ENCODE peak calls at places on chromosomes 16 and 17, in eight cellular contexts. T, C, N, M, G, B, Z and Q are unnamed samples.

GRCh38 chr16:12612598-12613101 is 191.0 kb downstream of the CPPED1 start:
- DNase-seq in B (no peak), C (no peak), Z (no peak), N (no peak), M (no peak), G (no peak), T (no peak), Q (no peak)

GRCh38 chr17:79742951-79743476 is 12.3 kb downstream of the ENPP7 start:
- DNase-seq in T (no peak), M (no peak), B (no peak), N (no peak), G (no peak), Z (no peak), C (no peak), Q (no peak)

GRCh38 chr17:12571606-12572005 is 94.1 kb upstream of the MYOCD start:
- DNase-seq in N (no peak), M (no peak), T (no peak), G (no peak), B (no peak), Z (no peak), C (no peak), Q (no peak)

GRCh38 chr16:16131204-16131603 is 92.1 kb downstream of the ABCC6 start:
- DNase-seq in B (no peak), M (no peak), C (no peak), N (no peak), T (no peak), Z (no peak), G (no peak), Q (no peak)

GRCh38 chr17:74749262-74750038 is 1.0 kb downstream of the NHERF1 start:
- DNase-seq in T (no peak), C (no peak), Z (peak; percentile 69), M (no peak), N (no peak), G (no peak), B (no peak), Q (no peak)

GRCh38 chr16:17962726-17963125 is 373.8 kb downstream of the NPIPA8 start:
- DNase-seq in B (no peak), M (no peak), G (no peak), Z (no peak), C (no peak), T (no peak), N (no peak), Q (no peak)

GRCh38 chr17:5396612-5397011 is 22.9 kb downstream of the NUP88 start:
- DNase-seq in N (no peak), B (no peak), T (no peak), M (no peak), C (no peak), Z (no peak), G (no peak), Q (no peak)

GRCh38 chr16:56708821-56709685 is 20.9 kb upstream of the NUP93 start:
- DNase-seq in Z (no peak), T (no peak), N (no peak), M (no peak), C (no peak), B (no peak), G (no peak), Q (no peak)

GRCh38 chr16:65283238-65283651 is 161.4 kb upstream of the CDH11 start:
- DNase-seq in N (no peak), Z (no peak), B (no peak), C (no peak), M (no peak), T (no peak), G (no peak), Q (no peak)

GRCh38 chr17:4420692-4421131 is 13.0 kb upstream of the SPNS3 start:
- DNase-seq in C (peak; percentile 30), N (peak; percentile 80), Z (peak; percentile 62), G (peak; percentile 64), T (peak; percentile 69), M (peak; percentile 37), B (peak; percentile 74), Q (peak; percentile 36)

GRCh38 chr16:49453983-49454382 is 80.4 kb downstream of the C16orf78 start:
- DNase-seq in N (no peak), Z (no peak), T (no peak), M (no peak), C (no peak), G (no peak), B (no peak), Q (no peak)

GRCh38 chr17:82052638-82053059 is 951 bp downstream of the GPS1 start:
- DNase-seq in M (no peak), T (no peak), C (no peak), N (no peak), Z (no peak), G (no peak), B (no peak), Q (no peak)

GRCh38 chr16:2507052-2507678 is 6.6 kb upstream of the ATP6V0C start:
- DNase-seq in C (no peak), T (no peak), N (no peak), Z (no peak), G (peak; percentile 25), B (no peak), M (no peak), Q (no peak)